ENCODE peak calls at places on chromosomes 12 and 14, in six cellular contexts. P is AG08396; V is stimulated activated CD4-positive, alpha-beta T cell treated with anti-CD3 and anti-CD28 coated beads, Interleukin-1b, Interleukin-23, amount 100 ng/mL, for 1 hour; Q is kidney glomerular epithelial cell; C is stimulated activated CD8-positive, alpha-beta memory T cell treated with anti-CD3 and anti-CD28 coated beads, Interleukin-2, amount 100 ng/mL, for 48 hours; D is CD8-positive, alpha-beta memory T cell. M is an unnamed sample.

GRCh38 chr14:104633276-104633861 is 28.8 kb upstream of the TMEM179 start:
- DNase-seq in D (no peak), Q (no peak), V (no peak), P (no peak), C (no peak), M (no peak)

GRCh38 chr14:74563621-74564159 is 48.3 kb downstream of the LTBP2 start:
- DNase-seq in Q (no peak), C (no peak), P (no peak), V (no peak), D (no peak), M (no peak)

GRCh38 chr12:93234641-93235040 is 143.1 kb upstream of the NUDT4 start:
- DNase-seq in D (no peak), Q (no peak), P (no peak), C (no peak), V (no peak), M (peak; percentile 47)

GRCh38 chr12:80187660-80188090 is 88.3 kb downstream of the OTOGL start:
- DNase-seq in Q (no peak), D (no peak), C (no peak), P (no peak), V (no peak), M (peak; percentile 36)

GRCh38 chr14:38948171-38948570 is 154.9 kb downstream of the SEC23A start:
- DNase-seq in C (no peak), D (no peak), P (no peak), V (no peak), Q (no peak), M (no peak)

GRCh38 chr14:50388256-50388931 is 8.3 kb downstream of the CDKL1 start:
- DNase-seq in V (no peak), D (no peak), Q (peak; percentile 25), C (no peak), P (no peak), M (no peak)

GRCh38 chr14:86296173-86296572 is 766.2 kb downstream of the FLRT2 start:
- DNase-seq in Q (peak; percentile 77), V (no peak), C (no peak), P (peak; percentile 7), D (no peak), M (no peak)

GRCh38 chr14:89924224-89924623 is 30.3 kb downstream of the EFCAB11 start:
- DNase-seq in Q (no peak), V (no peak), C (no peak), D (no peak), P (no peak), M (no peak)

GRCh38 chr12:131672941-131673330 is 38.0 kb upstream of the SFSWAP start:
- DNase-seq in D (no peak), V (no peak), Q (no peak), P (no peak), C (no peak), M (no peak)

GRCh38 chr12:28172434-28173030 is 17.7 kb upstream of the CCDC91 start:
- DNase-seq in V (no peak), D (no peak), Q (peak; percentile 37), C (no peak), P (peak; percentile 55), M (no peak)

GRCh38 chr12:105025890-105026289 is 39.8 kb downstream of the NOPCHAP1 start:
- DNase-seq in V (no peak), C (no peak), Q (no peak), D (no peak), P (peak; percentile 34), M (no peak)

GRCh38 chr12:116534341-116535121 is 24.6 kb upstream of the MAP1LC3B2 start:
- DNase-seq in P (peak; percentile 17), D (no peak), V (no peak), C (no peak), Q (no peak), M (no peak)

GRCh38 chr12:43210437-43211197 is 341.4 kb downstream of the ADAMTS20 start:
- DNase-seq in P (no peak), C (no peak), Q (peak; percentile 92), V (no peak), D (no peak), M (no peak)

GRCh38 chr12:77102691-77103090 is 37.3 kb upstream of the E2F7 start:
- DNase-seq in Q (peak; percentile 31), C (no peak), D (no peak), P (no peak), V (no peak), M (no peak)